ENCODE peak calls at places on chromosome 22, in eight cellular contexts. L is lower lobe of right lung; Q is GM23248; C is AG04450; T is PC-3; I is neuronal stem cell; B is fibroblast of lung; U is CD4-positive, alpha-beta T cell. E is an unnamed sample. For H3K27me3, the result is how much of the 10 kb centered on the place peaks cover.

GRCh38 chr22:39290724-39291161 is 28.7 kb downstream of the RPL3 start:
- DNase-seq in T (peak), I (no peak), C (no peak), Q (peak), L (no peak), U (no peak), B (peak), E (no peak)

GRCh38 chr22:46769191-46769675 is 6.8 kb downstream of the TBC1D22A start:
- DNase-seq in L (peak), I (no peak), Q (no peak), U (no peak), C (no peak), B (no peak), T (no peak), E (peak)

GRCh38 chr22:33597274-33597985 is 322.8 kb downstream of the LARGE1 start:
- DNase-seq in I (no peak), C (no peak), T (no peak), B (no peak), Q (no peak), L (no peak), U (no peak), E (no peak)

GRCh38 chr22:47497666-47498065 is 735.2 kb downstream of the TBC1D22A start:
- DNase-seq in L (no peak), B (no peak), U (no peak), C (no peak), T (no peak), I (no peak), Q (no peak), E (no peak)

GRCh38 chr22:25025586-25025985 is 73.1 kb downstream of the KIAA1671 start:
- DNase-seq in I (no peak), T (no peak), L (no peak), Q (no peak), B (no peak), C (no peak), U (no peak), E (no peak)

GRCh38 chr22:38504731-38505594 is 1.1 kb downstream of the DDX17 start:
- DNase-seq in T (no peak), B (peak), C (no peak), Q (peak), U (peak), L (peak), I (peak), E (peak)

GRCh38 chr22:20015971-20016733 is 471 bp downstream of the ARVCF start:
- DNase-seq in T (peak), I (no peak), L (peak), Q (peak), U (no peak), B (no peak), C (no peak), E (peak)

GRCh38 chr22:19745155-19746133 is 15.1 kb upstream of the TBX1 start:
- DNase-seq in T (no peak), U (no peak), C (no peak), B (no peak), Q (no peak), I (no peak), L (no peak), E (no peak)

GRCh38 chr22:27990879-27991278 is 71.8 kb upstream of the PITPNB start:
- DNase-seq in I (peak), Q (peak), T (peak), B (no peak), C (no peak), U (no peak), L (peak), E (no peak)

GRCh38 chr22:49025791-49026475 is 801.7 kb downstream of the BRD1 start:
- DNase-seq in L (peak), I (no peak), Q (no peak), T (no peak), B (no peak), C (no peak), U (no peak), E (peak)
- H3K27me3 ChIP-seq in L (under half), I (under half), Q (under half), T (under half), B (under half), C (under half), U (under half), E (under half)

DNA sequence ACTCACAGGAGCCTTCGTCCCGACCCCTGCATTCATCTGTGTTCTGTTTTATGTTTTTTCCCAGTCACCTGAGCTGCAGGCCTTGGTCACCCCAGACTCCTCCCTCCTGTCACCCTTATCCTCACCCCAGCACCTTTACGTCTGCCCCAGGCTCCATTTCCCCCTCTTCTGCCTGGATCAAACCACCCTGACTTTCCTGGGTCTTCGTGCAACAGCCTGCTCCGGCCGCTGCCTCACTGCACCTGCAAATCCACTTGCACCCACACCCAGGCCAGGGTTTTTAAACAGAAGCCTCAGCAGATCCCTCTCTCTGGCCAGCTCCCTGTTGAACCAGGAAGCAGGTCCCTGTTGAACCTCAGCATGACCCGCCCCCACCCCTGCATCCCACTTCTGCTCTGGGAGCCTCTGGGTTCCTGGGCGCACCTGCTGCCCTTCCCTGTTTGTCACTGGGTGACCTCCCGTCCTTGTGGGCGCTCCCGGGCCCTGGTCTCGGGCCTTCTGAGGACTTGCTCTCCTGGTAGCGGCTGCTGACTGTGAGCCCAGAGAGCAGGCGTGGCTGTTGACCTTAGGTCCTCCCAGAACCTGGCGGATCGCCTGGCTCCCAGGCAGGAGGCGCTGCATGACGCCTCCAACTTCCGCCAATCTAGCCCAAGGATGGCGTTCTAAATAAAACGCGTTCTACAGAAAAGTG is 12.8 kb downstream of the MAPK8IP2 start:
- DNase-seq in B (no peak), I (no peak), T (peak), L (peak), C (no peak), Q (no peak), U (no peak), E (peak)
- H3K27me3 ChIP-seq in B (under half), I (under half), T (under half), L (under half), C (under half), Q (under half), U (under half), E (under half)

GRCh38 chr22:45270095-45271020 is 14.4 kb upstream of the UPK3A start:
- DNase-seq in Q (no peak), L (no peak), T (no peak), B (no peak), I (no peak), U (no peak), C (no peak), E (no peak)

GRCh38 chr22:45271667-45272188 is 13.0 kb upstream of the UPK3A start:
- DNase-seq in I (no peak), Q (peak), B (no peak), T (no peak), C (no peak), L (no peak), U (no peak), E (no peak)

GRCh38 chr22:45272498-45272897 is 12.3 kb upstream of the UPK3A start:
- DNase-seq in L (no peak), Q (no peak), C (no peak), B (no peak), T (no peak), I (no peak), U (no peak), E (no peak)

GRCh38 chr22:45268167-45268957 is 16.4 kb upstream of the UPK3A start:
- DNase-seq in Q (peak), L (no peak), T (no peak), C (no peak), B (no peak), U (peak), I (peak), E (peak)

DNA sequence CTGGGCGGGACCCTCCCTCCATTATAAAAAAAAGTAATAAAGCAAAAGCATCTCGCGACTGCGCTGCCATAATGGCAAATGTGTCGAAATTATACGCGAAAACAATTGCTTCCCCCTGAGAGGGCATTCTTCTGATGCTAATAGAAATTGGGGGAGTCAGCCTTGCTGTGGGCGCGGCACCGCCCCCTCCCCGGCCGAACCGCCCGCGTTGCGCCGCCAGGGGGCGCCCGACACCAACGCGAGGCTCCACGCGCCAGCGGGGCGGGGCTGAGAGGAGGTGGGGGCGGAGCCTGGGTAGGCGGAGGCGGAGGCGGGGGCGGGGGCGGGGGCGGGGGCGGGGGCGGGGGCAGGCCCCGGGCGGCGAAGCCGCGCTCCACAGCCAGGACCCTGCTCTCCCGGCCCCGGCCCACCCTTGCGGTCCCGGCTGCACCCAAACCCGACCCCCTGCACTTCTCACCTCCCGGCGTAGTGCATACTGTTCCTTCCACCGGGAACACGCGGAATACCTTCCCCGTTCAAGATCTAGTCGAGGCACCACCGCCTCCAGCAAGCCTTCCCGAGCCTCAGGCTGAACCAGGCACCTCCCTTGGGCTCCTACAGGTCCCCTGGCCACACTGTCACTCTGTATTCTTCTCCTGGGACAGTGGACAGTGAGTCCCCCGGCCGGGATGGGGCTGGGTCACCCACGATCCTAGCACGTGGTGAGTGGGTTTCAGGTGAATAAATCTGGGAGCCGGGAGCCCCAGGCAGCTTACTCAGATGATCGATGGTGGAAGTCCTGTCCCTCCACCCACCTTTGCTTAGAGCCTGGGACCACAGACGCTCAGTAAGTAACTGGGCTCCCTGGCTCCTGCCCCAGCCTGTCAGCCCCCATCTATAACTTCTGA is 15.5 kb upstream of the UPK3A start:
- DNase-seq in Q (peak), T (peak), B (peak), U (peak), C (peak), L (peak), I (peak), E (peak)
- H3K27me3 ChIP-seq in Q (under half), T (under half), B (under half), U (under half), C (under half), L (under half), I (under half), E (under half)

GRCh38 chr22:44995715-44996114 is 14.1 kb downstream of the PHF21B start:
- DNase-seq in T (no peak), Q (no peak), L (no peak), I (no peak), C (no peak), B (no peak), U (no peak), E (no peak)
- H3K27me3 ChIP-seq in T (under half), Q (under half), L (under half), I (under half), C (under half), B (under half), U (under half), E (under half)